ENCODE peak calls at places on chromosomes 1 and 21, in four cellular contexts. B is mucosa of gallbladder, I is DMS153, X is epithelial cell of esophagus. Q is an unnamed sample.

GRCh38 chr1:100036718-100037664 is 67.2 kb downstream of the SLC35A3 start:
- DNase-seq in B (no peak), I (no peak), X (peak), Q (peak)

GRCh38 chr1:94258873-94259331 is 21.5 kb upstream of the ARHGAP29 start:
- DNase-seq in B (no peak), I (no peak), X (peak), Q (peak)

GRCh38 chr1:203871114-203871875 is 9.9 kb downstream of the SNRPE start:
- DNase-seq in B (peak), I (peak), X (peak), Q (no peak)

GRCh38 chr21:44869860-44870747 is 3.4 kb downstream of the PTTG1IP start:
- DNase-seq in B (peak), I (no peak), X (peak), Q (no peak)

GRCh38 chr1:205519541-205520131 is 15.2 kb downstream of the CDK18 start:
- DNase-seq in B (no peak), I (no peak), X (no peak), Q (no peak)

GRCh38 chr1:60103186-60103585 is 29.6 kb upstream of the C1orf87 start:
- DNase-seq in B (no peak), I (no peak), X (no peak), Q (no peak)

GRCh38 chr1:17287377-17287776 is 20.6 kb upstream of the PADI4 start:
- DNase-seq in B (no peak), I (no peak), X (peak), Q (peak)

GRCh38 chr1:84853743-84854721 is 39.0 kb downstream of the LPAR3 start:
- DNase-seq in B (no peak), I (peak), X (peak), Q (peak)

GRCh38 chr1:67355745-67356424 is 48.2 kb downstream of the IL12RB2 start:
- DNase-seq in B (no peak), I (no peak), X (peak), Q (peak)

GRCh38 chr1:65114312-65114711 is 33.7 kb upstream of the AK4 start:
- DNase-seq in B (no peak), I (no peak), X (no peak), Q (no peak)

GRCh38 chr1:154427173-154428139 is 22.3 kb downstream of the IL6R start:
- DNase-seq in B (peak), I (peak), X (no peak), Q (no peak)

GRCh38 chr1:230730979-230731378 is 16.2 kb upstream of the CAPN9 start:
- DNase-seq in B (no peak), I (peak), X (no peak), Q (no peak)

GRCh38 chr1:113326976-113327375 is 63.3 kb upstream of the MAGI3 start:
- DNase-seq in B (no peak), I (no peak), X (peak), Q (no peak)

GRCh38 chr1:214717323-214717722 is 114.3 kb downstream of the CENPF start:
- DNase-seq in B (no peak), I (no peak), X (peak), Q (no peak)

GRCh38 chr1:54069792-54070548 is 16.6 kb downstream of the TCEANC2 start:
- DNase-seq in B (no peak), I (peak), X (peak), Q (peak)

GRCh38 chr1:166988976-166989515 is at the start of gene MAEL:
- DNase-seq in B (no peak), I (no peak), X (no peak), Q (no peak)

GRCh38 chr21:38219049-38219628 is 37.7 kb upstream of the KCNJ15 start:
- DNase-seq in B (peak), I (peak), X (peak), Q (peak)

GRCh38 chr1:147336290-147336689 is 93.8 kb downstream of the CHD1L start:
- DNase-seq in B (no peak), I (no peak), X (no peak), Q (no peak)

GRCh38 chr1:16324456-16324890 is 27.8 kb downstream of the FBXO42 start:
- DNase-seq in B (no peak), I (no peak), X (peak), Q (peak)

GRCh38 chr1:229240532-229240931 is 30.4 kb upstream of the RAB4A start:
- DNase-seq in B (no peak), I (no peak), X (no peak), Q (no peak)

GRCh38 chr1:109425391-109425790 is 857 bp downstream of the PSMA5 start:
- DNase-seq in B (no peak), I (no peak), X (peak), Q (no peak)

GRCh38 chr21:31414601-31415000 is 70.5 kb upstream of the TIAM1 start:
- DNase-seq in B (no peak), I (no peak), X (no peak), Q (no peak)

GRCh38 chr1:117076648-117077047 is 16.5 kb downstream of the TTF2 start:
- DNase-seq in B (no peak), I (no peak), X (no peak), Q (no peak)

GRCh38 chr1:56216173-56216572 is 363.2 kb downstream of the PLPP3 start:
- DNase-seq in B (no peak), I (no peak), X (no peak), Q (no peak)

GRCh38 chr1:18110968-18111367 is 3.4 kb downstream of the IGSF21 start:
- DNase-seq in B (no peak), I (no peak), X (no peak), Q (no peak)

GRCh38 chr1:235941852-235942624 is 75.3 kb upstream of the LYST start:
- DNase-seq in B (no peak), I (no peak), X (no peak), Q (no peak)

GRCh38 chr1:112172294-112172882 is 182.9 kb upstream of the KCND3 start:
- DNase-seq in B (peak), I (no peak), X (peak), Q (peak)

GRCh38 chr1:3409737-3410434 is 44.6 kb upstream of the ARHGEF16 start:
- DNase-seq in B (peak), I (peak), X (peak), Q (no peak)

GRCh38 chr1:173295391-173295790 is 88.3 kb upstream of the TNFSF4 start:
- DNase-seq in B (no peak), I (no peak), X (no peak), Q (no peak)

GRCh38 chr1:201761178-201761577 is 67.8 kb upstream of the IPO9 start:
- DNase-seq in B (no peak), I (no peak), X (no peak), Q (no peak)

GRCh38 chr1:51433269-51433971 is 85.6 kb downstream of the EPS15 start:
- DNase-seq in B (no peak), I (peak), X (peak), Q (no peak)

GRCh38 chr21:34933609-34934345 is 115.3 kb downstream of the RUNX1 start:
- DNase-seq in B (no peak), I (no peak), X (no peak), Q (no peak)

GRCh38 chr21:32403201-32403701 is 9.3 kb upstream of the EVA1C start:
- DNase-seq in B (peak), I (peak), X (peak), Q (no peak)

GRCh38 chr21:45552696-45553391 is 10.6 kb upstream of the SLC19A1 start:
- DNase-seq in B (no peak), I (no peak), X (no peak), Q (no peak)

GRCh38 chr1:6985528-6986276 is 200.4 kb downstream of the CAMTA1 start:
- DNase-seq in B (no peak), I (no peak), X (no peak), Q (no peak)

GRCh38 chr21:41779659-41780058 is 12.8 kb upstream of the RIPK4 start:
- DNase-seq in B (no peak), I (peak), X (no peak), Q (no peak)

Q was measured in foreskin keratinocyte.